ENCODE peak calls at places on chromosomes 6 and 20, in nine cellular contexts. One of them, this sample, is unnamed.

GRCh38 chr6:38503032-38503784 is 136.5 kb downstream of the BTBD9 start:
- DNase-seq in vagina: no peak
- DNase-seq in stomach: no peak
- DNase-seq in HepG2: no peak
- DNase-seq in transverse colon: no peak
- DNase-seq in sigmoid colon: no peak
- DNase-seq in prostate gland: no peak
- DNase-seq in upper lobe of left lung: no peak
- DNase-seq in endothelial cell of umbilical vein: no peak
- DNase-seq in this sample: no peak

GRCh38 chr6:81762132-81762531 is 9.7 kb upstream of the TENT5A start:
- DNase-seq in vagina: no peak
- DNase-seq in stomach: no peak
- DNase-seq in HepG2: no peak
- DNase-seq in transverse colon: no peak
- DNase-seq in sigmoid colon: no peak
- DNase-seq in prostate gland: no peak
- DNase-seq in upper lobe of left lung: no peak
- DNase-seq in endothelial cell of umbilical vein: no peak
- DNase-seq in this sample: no peak

GRCh38 chr20:58670659-58671058 is 19.6 kb downstream of the STX16 start:
- DNase-seq in vagina: no peak
- DNase-seq in stomach: no peak
- DNase-seq in HepG2: no peak
- DNase-seq in transverse colon: no peak
- DNase-seq in sigmoid colon: no peak
- DNase-seq in prostate gland: no peak
- DNase-seq in upper lobe of left lung: no peak
- DNase-seq in endothelial cell of umbilical vein: no peak
- DNase-seq in this sample: no peak

GRCh38 chr20:44979090-44979621 is 12.8 kb downstream of the STK4 start:
- DNase-seq in vagina: no peak
- DNase-seq in stomach: no peak
- DNase-seq in HepG2: no peak
- DNase-seq in transverse colon: peak
- DNase-seq in sigmoid colon: no peak
- DNase-seq in prostate gland: peak
- DNase-seq in upper lobe of left lung: no peak
- DNase-seq in endothelial cell of umbilical vein: no peak
- DNase-seq in this sample: no peak

GRCh38 chr6:30685977-30686907 is at the start of gene PPP1R18:
- DNase-seq in vagina: no peak
- DNase-seq in stomach: peak
- DNase-seq in HepG2: no peak
- DNase-seq in transverse colon: peak
- DNase-seq in sigmoid colon: peak
- DNase-seq in prostate gland: peak
- DNase-seq in upper lobe of left lung: peak
- DNase-seq in endothelial cell of umbilical vein: peak
- DNase-seq in this sample: peak

GRCh38 chr6:39681566-39682250 is 43.5 kb downstream of the KIF6 start:
- DNase-seq in vagina: no peak
- DNase-seq in stomach: no peak
- DNase-seq in HepG2: no peak
- DNase-seq in transverse colon: no peak
- DNase-seq in sigmoid colon: no peak
- DNase-seq in prostate gland: no peak
- DNase-seq in upper lobe of left lung: no peak
- DNase-seq in endothelial cell of umbilical vein: no peak
- DNase-seq in this sample: no peak

GRCh38 chr20:22791877-22792525 is 207.6 kb upstream of the FOXA2 start:
- DNase-seq in vagina: no peak
- DNase-seq in stomach: no peak
- DNase-seq in HepG2: no peak
- DNase-seq in transverse colon: no peak
- DNase-seq in sigmoid colon: no peak
- DNase-seq in prostate gland: no peak
- DNase-seq in upper lobe of left lung: no peak
- DNase-seq in endothelial cell of umbilical vein: no peak
- DNase-seq in this sample: no peak

GRCh38 chr6:43217351-43217750 is 11.9 kb downstream of the DNPH1 start:
- DNase-seq in vagina: no peak
- DNase-seq in stomach: no peak
- DNase-seq in HepG2: no peak
- DNase-seq in transverse colon: no peak
- DNase-seq in sigmoid colon: no peak
- DNase-seq in prostate gland: no peak
- DNase-seq in upper lobe of left lung: no peak
- DNase-seq in endothelial cell of umbilical vein: no peak
- DNase-seq in this sample: no peak

GRCh38 chr6:85354761-85355618 is 94.9 kb upstream of the NT5E start:
- DNase-seq in vagina: no peak
- DNase-seq in stomach: peak
- DNase-seq in HepG2: peak
- DNase-seq in transverse colon: peak
- DNase-seq in sigmoid colon: peak
- DNase-seq in prostate gland: peak
- DNase-seq in upper lobe of left lung: no peak
- DNase-seq in endothelial cell of umbilical vein: peak
- DNase-seq in this sample: no peak
- TF ChIP-seq POLR2A in vagina: no peak
- TF ChIP-seq POLR2A in stomach: no peak
- TF ChIP-seq POLR2A in HepG2: no peak
- TF ChIP-seq POLR2A in transverse colon: no peak
- TF ChIP-seq POLR2A in sigmoid colon: no peak
- TF ChIP-seq POLR2A in prostate gland: no peak
- TF ChIP-seq POLR2A in upper lobe of left lung: no peak
- TF ChIP-seq POLR2A in endothelial cell of umbilical vein: no peak
- TF ChIP-seq POLR2A in this sample: no peak

GRCh38 chr6:34463849-34464248 is 2.0 kb upstream of the PACSIN1 start:
- DNase-seq in vagina: no peak
- DNase-seq in stomach: no peak
- DNase-seq in HepG2: no peak
- DNase-seq in transverse colon: no peak
- DNase-seq in sigmoid colon: no peak
- DNase-seq in prostate gland: no peak
- DNase-seq in upper lobe of left lung: no peak
- DNase-seq in endothelial cell of umbilical vein: no peak
- DNase-seq in this sample: no peak

GRCh38 chr6:34466242-34467185 is 638 bp downstream of the PACSIN1 start:
- DNase-seq in vagina: no peak
- DNase-seq in stomach: no peak
- DNase-seq in HepG2: no peak
- DNase-seq in transverse colon: no peak
- DNase-seq in sigmoid colon: no peak
- DNase-seq in prostate gland: no peak
- DNase-seq in upper lobe of left lung: peak
- DNase-seq in endothelial cell of umbilical vein: no peak
- DNase-seq in this sample: no peak

GRCh38 chr6:34463299-34463698 is 2.6 kb upstream of the PACSIN1 start:
- DNase-seq in vagina: no peak
- DNase-seq in stomach: no peak
- DNase-seq in HepG2: no peak
- DNase-seq in transverse colon: no peak
- DNase-seq in sigmoid colon: no peak
- DNase-seq in prostate gland: no peak
- DNase-seq in upper lobe of left lung: no peak
- DNase-seq in endothelial cell of umbilical vein: no peak
- DNase-seq in this sample: no peak

GRCh38 chr6:34468378-34468892 is 2.6 kb downstream of the PACSIN1 start:
- DNase-seq in vagina: no peak
- DNase-seq in stomach: no peak
- DNase-seq in HepG2: no peak
- DNase-seq in transverse colon: peak
- DNase-seq in sigmoid colon: no peak
- DNase-seq in prostate gland: no peak
- DNase-seq in upper lobe of left lung: no peak
- DNase-seq in endothelial cell of umbilical vein: no peak
- DNase-seq in this sample: no peak

GRCh38 chr6:34465551-34466241 is at the start of gene PACSIN1:
- DNase-seq in vagina: no peak
- DNase-seq in stomach: peak
- DNase-seq in HepG2: no peak
- DNase-seq in transverse colon: peak
- DNase-seq in sigmoid colon: no peak
- DNase-seq in prostate gland: peak
- DNase-seq in upper lobe of left lung: peak
- DNase-seq in endothelial cell of umbilical vein: no peak
- DNase-seq in this sample: peak
- TF ChIP-seq POLR2AphosphoS5 in vagina: no peak
- TF ChIP-seq POLR2AphosphoS5 in stomach: no peak
- TF ChIP-seq POLR2AphosphoS5 in HepG2: no peak
- TF ChIP-seq POLR2AphosphoS5 in transverse colon: no peak
- TF ChIP-seq POLR2AphosphoS5 in sigmoid colon: no peak
- TF ChIP-seq POLR2AphosphoS5 in prostate gland: no peak
- TF ChIP-seq POLR2AphosphoS5 in upper lobe of left lung: no peak
- TF ChIP-seq POLR2AphosphoS5 in endothelial cell of umbilical vein: no peak
- TF ChIP-seq POLR2AphosphoS5 in this sample: no peak

GRCh38 chr6:35468980-35469710 is 944 bp downstream of the RPL10A start:
- DNase-seq in vagina: no peak
- DNase-seq in stomach: no peak
- DNase-seq in HepG2: no peak
- DNase-seq in transverse colon: no peak
- DNase-seq in sigmoid colon: no peak
- DNase-seq in prostate gland: no peak
- DNase-seq in upper lobe of left lung: peak
- DNase-seq in endothelial cell of umbilical vein: no peak
- DNase-seq in this sample: no peak

GRCh38 chr6:35465646-35466045 is 2.6 kb upstream of the RPL10A start:
- DNase-seq in vagina: no peak
- DNase-seq in stomach: no peak
- DNase-seq in HepG2: no peak
- DNase-seq in transverse colon: no peak
- DNase-seq in sigmoid colon: no peak
- DNase-seq in prostate gland: no peak
- DNase-seq in upper lobe of left lung: no peak
- DNase-seq in endothelial cell of umbilical vein: no peak
- DNase-seq in this sample: no peak

GRCh38 chr6:35470663-35471120 is 2.5 kb downstream of the RPL10A start:
- DNase-seq in vagina: no peak
- DNase-seq in stomach: no peak
- DNase-seq in HepG2: no peak
- DNase-seq in transverse colon: no peak
- DNase-seq in sigmoid colon: no peak
- DNase-seq in prostate gland: no peak
- DNase-seq in upper lobe of left lung: no peak
- DNase-seq in endothelial cell of umbilical vein: no peak
- DNase-seq in this sample: no peak

GRCh38 chr6:35469711-35470662 is 1.8 kb downstream of the RPL10A start:
- DNase-seq in vagina: no peak
- DNase-seq in stomach: peak
- DNase-seq in HepG2: peak
- DNase-seq in transverse colon: peak
- DNase-seq in sigmoid colon: no peak
- DNase-seq in prostate gland: no peak
- DNase-seq in upper lobe of left lung: no peak
- DNase-seq in endothelial cell of umbilical vein: peak
- DNase-seq in this sample: no peak

DNA sequence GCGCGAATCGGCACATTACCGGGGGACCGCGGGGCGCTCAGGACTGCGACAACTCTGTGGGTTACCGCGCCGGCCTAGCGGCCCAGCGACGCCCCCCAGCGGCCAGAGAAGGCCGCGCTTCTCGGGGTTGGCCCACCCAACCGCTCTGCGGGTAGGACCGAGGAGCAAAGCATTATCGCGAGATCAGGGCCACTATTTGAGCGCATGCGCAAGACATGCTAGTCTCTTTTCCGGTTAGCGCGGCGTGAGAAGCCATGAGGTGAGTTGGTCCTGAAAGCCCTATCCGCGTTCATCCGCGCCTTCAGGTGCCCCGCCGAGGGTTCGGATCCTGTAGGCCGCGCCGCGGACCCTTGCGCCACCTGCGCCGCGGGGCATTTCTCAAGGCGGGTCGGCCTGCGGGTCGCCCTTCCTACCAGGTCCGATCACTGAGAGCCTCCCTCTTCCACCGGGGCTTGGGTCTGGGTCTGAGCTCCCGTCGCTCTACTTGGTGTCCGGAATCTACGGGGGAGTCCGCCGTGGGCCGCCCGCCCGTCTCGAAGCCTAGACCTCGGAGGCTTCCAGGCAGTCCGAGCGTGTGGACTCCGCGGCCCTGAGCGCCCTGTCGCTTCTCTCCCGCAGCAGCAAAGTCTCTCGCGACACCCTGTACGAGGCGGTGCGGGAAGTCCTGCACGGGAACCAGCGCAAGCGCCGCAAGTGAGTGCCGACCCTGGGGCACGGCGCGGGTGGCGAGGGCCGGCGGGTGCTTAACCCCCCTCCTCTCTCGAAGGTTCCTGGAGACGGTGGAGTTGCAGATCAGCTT is at the start of gene RPL10A:
- DNase-seq in vagina: peak
- DNase-seq in stomach: peak
- DNase-seq in HepG2: peak
- DNase-seq in transverse colon: peak
- DNase-seq in sigmoid colon: peak
- DNase-seq in prostate gland: peak
- DNase-seq in upper lobe of left lung: peak
- DNase-seq in endothelial cell of umbilical vein: peak
- DNase-seq in this sample: peak
- TF ChIP-seq POLR2A in vagina: peak
- TF ChIP-seq POLR2A in stomach: no peak
- TF ChIP-seq POLR2A in HepG2: no peak
- TF ChIP-seq POLR2A in transverse colon: peak
- TF ChIP-seq POLR2A in sigmoid colon: peak
- TF ChIP-seq POLR2A in prostate gland: peak
- TF ChIP-seq POLR2A in upper lobe of left lung: peak
- TF ChIP-seq POLR2A in endothelial cell of umbilical vein: peak
- TF ChIP-seq POLR2A in this sample: peak

GRCh38 chr6:33923857-33924514 is 120.2 kb upstream of the MLN start:
- DNase-seq in vagina: no peak
- DNase-seq in stomach: no peak
- DNase-seq in HepG2: no peak
- DNase-seq in transverse colon: no peak
- DNase-seq in sigmoid colon: no peak
- DNase-seq in prostate gland: no peak
- DNase-seq in upper lobe of left lung: no peak
- DNase-seq in endothelial cell of umbilical vein: no peak
- DNase-seq in this sample: no peak

GRCh38 chr6:33915134-33915533 is 111.3 kb upstream of the MLN start:
- DNase-seq in vagina: no peak
- DNase-seq in stomach: peak
- DNase-seq in HepG2: no peak
- DNase-seq in transverse colon: no peak
- DNase-seq in sigmoid colon: peak
- DNase-seq in prostate gland: no peak
- DNase-seq in upper lobe of left lung: no peak
- DNase-seq in endothelial cell of umbilical vein: no peak
- DNase-seq in this sample: no peak

GRCh38 chr6:33921745-33922144 is 117.9 kb upstream of the MLN start:
- DNase-seq in vagina: no peak
- DNase-seq in stomach: no peak
- DNase-seq in HepG2: no peak
- DNase-seq in transverse colon: no peak
- DNase-seq in sigmoid colon: no peak
- DNase-seq in prostate gland: no peak
- DNase-seq in upper lobe of left lung: no peak
- DNase-seq in endothelial cell of umbilical vein: no peak
- DNase-seq in this sample: no peak

GRCh38 chr6:33914519-33915120 is 110.8 kb upstream of the MLN start:
- DNase-seq in vagina: no peak
- DNase-seq in stomach: no peak
- DNase-seq in HepG2: no peak
- DNase-seq in transverse colon: peak
- DNase-seq in sigmoid colon: no peak
- DNase-seq in prostate gland: no peak
- DNase-seq in upper lobe of left lung: no peak
- DNase-seq in endothelial cell of umbilical vein: no peak
- DNase-seq in this sample: no peak

DNA sequence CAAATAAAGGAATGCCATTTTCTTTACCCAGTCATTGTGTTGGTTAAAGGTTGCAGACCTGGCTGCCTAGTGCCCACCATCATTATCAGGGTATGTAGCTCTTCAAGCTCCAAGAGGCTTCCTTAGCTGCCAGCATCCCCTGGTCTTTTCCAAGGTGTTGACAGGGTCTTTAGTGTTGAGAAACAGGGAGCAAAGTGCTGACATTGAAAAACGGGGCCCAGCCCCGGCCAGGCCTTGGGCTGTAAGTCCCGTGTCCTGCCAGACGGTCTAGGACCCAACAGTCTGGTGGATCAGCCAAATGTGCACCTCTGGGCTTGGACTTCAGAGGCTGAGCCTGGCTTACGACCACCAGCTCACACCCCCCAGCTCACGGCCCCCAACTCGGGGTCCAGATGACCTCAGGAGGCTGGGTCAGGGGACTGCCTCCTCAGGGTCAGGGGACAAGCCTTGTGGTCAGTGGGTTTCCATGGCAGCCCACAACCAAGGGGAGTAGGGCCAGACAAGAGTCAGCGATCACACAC is 114.4 kb upstream of the MLN start:
- DNase-seq in vagina: no peak
- DNase-seq in stomach: no peak
- DNase-seq in HepG2: no peak
- DNase-seq in transverse colon: no peak
- DNase-seq in sigmoid colon: no peak
- DNase-seq in prostate gland: no peak
- DNase-seq in upper lobe of left lung: peak
- DNase-seq in endothelial cell of umbilical vein: no peak
- DNase-seq in this sample: no peak
- TF ChIP-seq POLR2AphosphoS5 in vagina: no peak
- TF ChIP-seq POLR2AphosphoS5 in stomach: no peak
- TF ChIP-seq POLR2AphosphoS5 in HepG2: no peak
- TF ChIP-seq POLR2AphosphoS5 in transverse colon: no peak
- TF ChIP-seq POLR2AphosphoS5 in sigmoid colon: no peak
- TF ChIP-seq POLR2AphosphoS5 in prostate gland: no peak
- TF ChIP-seq POLR2AphosphoS5 in upper lobe of left lung: no peak
- TF ChIP-seq POLR2AphosphoS5 in endothelial cell of umbilical vein: no peak
- TF ChIP-seq POLR2AphosphoS5 in this sample: no peak

This sample was measured in GM12892.